ENCODE peak calls at places on chromosomes 4 and X, in ten cellular contexts. I is cardiac fibroblast; S is NCI-H1048; K is T-helper 17 cell; F is esophagus squamous epithelium; M is SIG-M5; X is EL; B is ovary; N is NCI-H1105; J is stimulated activated CD4-positive, alpha-beta T cell treated with anti-CD3 and anti-CD28 coated beads, Interleukin-12 subunit alpha, Interleukin-12 subunit beta, amount 100 ng/mL, for 4 hours. W is an unnamed sample.

GRCh38 chr4:184899261-184900134 is 73.7 kb upstream of the ACSL1 start:
- DNase-seq in S (no peak), B (no peak), K (no peak), X (peak; percentile 22), N (no peak), F (no peak), J (no peak), I (peak; percentile 22), M (no peak), W (no peak)

GRCh38 chr4:76738081-76738931 is 159.6 kb downstream of the SOWAHB start:
- DNase-seq in S (no peak), F (no peak), N (no peak), X (peak; percentile 80), B (no peak), I (peak; percentile 70), J (no peak), M (no peak), K (no peak), W (peak; percentile 73)

GRCh38 chr4:105137460-105137859 is 9.2 kb upstream of the TET2 start:
- DNase-seq in S (no peak), B (no peak), N (no peak), X (no peak), K (no peak), M (no peak), I (no peak), F (no peak), J (no peak), W (no peak)

GRCh38 chr4:106670911-106671310 is 302.3 kb upstream of the GIMD1 start:
- DNase-seq in J (no peak), K (no peak), B (no peak), I (no peak), X (no peak), F (no peak), M (no peak), S (no peak), N (no peak), W (no peak)

GRCh38 chr4:94412019-94413017 is 39.4 kb upstream of the PDLIM5 start:
- DNase-seq in S (no peak), B (no peak), K (no peak), M (no peak), N (peak; percentile 15), F (no peak), J (no peak), X (peak; percentile 79), I (peak; percentile 83), W (peak; percentile 94)

GRCh38 chrX:50081282-50081955 is 119.4 kb downstream of the AKAP4 start:
- DNase-seq in K (no peak), I (peak; percentile 41), S (no peak), N (peak; percentile 4), J (no peak), M (no peak), X (peak; percentile 5), B (no peak), F (no peak), W (peak; percentile 49)

GRCh38 chrX:20680998-20681397 is 414.3 kb upstream of the RPS6KA3 start:
- DNase-seq in N (no peak), X (no peak), K (no peak), S (no peak), F (no peak), M (no peak), B (no peak), J (no peak), I (peak; percentile 39), W (peak; percentile 1)

GRCh38 chr4:119643306-119644042 is 14.9 kb upstream of the PDE5A start:
- DNase-seq in K (no peak), B (no peak), S (no peak), M (no peak), F (no peak), X (no peak), I (no peak), J (no peak), N (no peak), W (no peak)

GRCh38 chr4:108887034-108887433 is 124.2 kb upstream of the ETNPPL start:
- DNase-seq in I (no peak), B (no peak), N (no peak), S (no peak), F (no peak), M (no peak), K (no peak), J (no peak), X (no peak), W (no peak)

GRCh38 chr4:53780736-53781400 is 189.6 kb upstream of the LNX1 start:
- DNase-seq in K (no peak), I (peak; percentile 70), N (no peak), S (no peak), J (no peak), F (no peak), X (peak; percentile 34), B (no peak), M (no peak), W (no peak)

GRCh38 chr4:26558166-26558895 is 25.6 kb upstream of the TBC1D19 start:
- DNase-seq in N (no peak), X (no peak), I (no peak), M (no peak), K (no peak), S (no peak), F (no peak), J (no peak), B (no peak), W (no peak)

GRCh38 chr4:7330811-7331681 is 103.7 kb downstream of the PSAPL1 start:
- DNase-seq in S (no peak), I (no peak), N (no peak), M (no peak), K (no peak), B (no peak), J (no peak), F (no peak), X (no peak), W (no peak)

GRCh38 chr4:74338792-74339333 is 26.1 kb upstream of the EREG start:
- DNase-seq in F (no peak), S (no peak), K (no peak), X (no peak), B (no peak), N (no peak), M (no peak), I (no peak), J (no peak), W (peak; percentile 33)

GRCh38 chr4:26135331-26135730 is 185.5 kb upstream of the RBPJ start:
- DNase-seq in N (no peak), S (no peak), I (no peak), K (no peak), X (peak; percentile 52), M (no peak), F (no peak), J (no peak), B (no peak), W (no peak)

GRCh38 chr4:166875821-166876220 is 358.5 kb downstream of the SPOCK3 start:
- DNase-seq in S (no peak), X (no peak), N (no peak), M (no peak), I (no peak), F (no peak), B (no peak), K (no peak), J (no peak), W (no peak)

GRCh38 chr4:177484613-177485021 is 42.4 kb upstream of the AGA start:
- DNase-seq in I (peak; percentile 96), N (no peak), F (no peak), K (no peak), S (no peak), M (no peak), J (no peak), X (peak; percentile 88), B (no peak), W (peak; percentile 89)

GRCh38 chr4:137861682-137862081 is 329.4 kb upstream of the PCDH18 start:
- DNase-seq in F (no peak), B (no peak), X (peak; percentile 15), N (no peak), K (no peak), J (no peak), M (no peak), S (no peak), I (peak; percentile 61), W (peak; percentile 53)

GRCh38 chr4:70915048-70915815 is 13.1 kb downstream of the MOB1B start:
- DNase-seq in B (no peak), J (no peak), K (no peak), S (no peak), M (no peak), N (no peak), I (peak; percentile 66), X (peak; percentile 89), F (no peak), W (peak; percentile 23)

W was measured in fibroblast of pulmonary artery.